ENCODE peak calls at places on chromosomes 4 and X, in seven cellular contexts. One of them, this sample, is unnamed.

GRCh38 chr4:61202638-61203495 is 2.7 kb downstream of the ADGRL3 start:
- DNase-seq in trophoblast cell: peak
- DNase-seq in H9: peak
- DNase-seq in neuronal stem cell: peak
- DNase-seq in H1: no peak
- DNase-seq in IMR-90: no peak
- DNase-seq in mesendoderm: peak
- DNase-seq in this sample: peak

GRCh38 chrX:10483191-10483808 is 137.1 kb downstream of the MID1 start:
- DNase-seq in IMR-90: no peak
- DNase-seq in H1: no peak
- DNase-seq in mesendoderm: no peak
- DNase-seq in trophoblast cell: peak
- DNase-seq in neuronal stem cell: no peak
- DNase-seq in H9: no peak
- DNase-seq in this sample: no peak

GRCh38 chr4:119493419-119493818 is 135.2 kb downstream of the PDE5A start:
- DNase-seq in IMR-90: no peak
- DNase-seq in trophoblast cell: peak
- DNase-seq in mesendoderm: no peak
- DNase-seq in neuronal stem cell: no peak
- DNase-seq in H9: no peak
- DNase-seq in H1: no peak
- DNase-seq in this sample: no peak

GRCh38 chrX:115894087-115894486 is 276.5 kb upstream of the AGTR2 start:
- DNase-seq in trophoblast cell: peak
- DNase-seq in H1: no peak
- DNase-seq in H9: peak
- DNase-seq in neuronal stem cell: no peak
- DNase-seq in IMR-90: peak
- DNase-seq in mesendoderm: peak
- DNase-seq in this sample: no peak

GRCh38 chrX:145552643-145553042 is 265.0 kb upstream of the SLITRK2 start:
- DNase-seq in neuronal stem cell: no peak
- DNase-seq in H9: no peak
- DNase-seq in mesendoderm: no peak
- DNase-seq in H1: no peak
- DNase-seq in trophoblast cell: no peak
- DNase-seq in IMR-90: no peak
- DNase-seq in this sample: no peak

GRCh38 chr4:14223461-14223860 is 595.9 kb upstream of the BOD1L1 start:
- DNase-seq in H9: no peak
- DNase-seq in H1: no peak
- DNase-seq in trophoblast cell: no peak
- DNase-seq in IMR-90: no peak
- DNase-seq in neuronal stem cell: no peak
- DNase-seq in mesendoderm: no peak
- DNase-seq in this sample: no peak

GRCh38 chrX:104136241-104137019 is 20.4 kb downstream of the SLC25A53 start:
- DNase-seq in neuronal stem cell: peak
- DNase-seq in H1: no peak
- DNase-seq in mesendoderm: peak
- DNase-seq in H9: peak
- DNase-seq in IMR-90: peak
- DNase-seq in trophoblast cell: peak
- DNase-seq in this sample: peak

GRCh38 chr4:75180790-75181776 is 248.2 kb downstream of the PARM1 start:
- DNase-seq in trophoblast cell: peak
- DNase-seq in neuronal stem cell: no peak
- DNase-seq in H1: no peak
- DNase-seq in mesendoderm: peak
- DNase-seq in H9: peak
- DNase-seq in IMR-90: no peak
- DNase-seq in this sample: peak

GRCh38 chr4:47852121-47852520 is 14.3 kb upstream of the CORIN start:
- DNase-seq in trophoblast cell: peak
- DNase-seq in IMR-90: peak
- DNase-seq in H1: no peak
- DNase-seq in mesendoderm: no peak
- DNase-seq in H9: no peak
- DNase-seq in neuronal stem cell: no peak
- DNase-seq in this sample: peak

GRCh38 chr4:98374643-98375042 is 113.5 kb downstream of the RAP1GDS1 start:
- DNase-seq in IMR-90: peak
- DNase-seq in trophoblast cell: no peak
- DNase-seq in neuronal stem cell: no peak
- DNase-seq in H9: no peak
- DNase-seq in mesendoderm: no peak
- DNase-seq in H1: no peak
- DNase-seq in this sample: no peak

GRCh38 chr4:156677136-156677535 is 294.5 kb downstream of the PDGFC start:
- DNase-seq in trophoblast cell: peak
- DNase-seq in mesendoderm: peak
- DNase-seq in H1: peak
- DNase-seq in IMR-90: no peak
- DNase-seq in neuronal stem cell: peak
- DNase-seq in H9: no peak
- DNase-seq in this sample: peak

GRCh38 chr4:76987685-76988084 is 38.1 kb downstream of the SEPTIN11 start:
- DNase-seq in mesendoderm: no peak
- DNase-seq in trophoblast cell: no peak
- DNase-seq in H1: no peak
- DNase-seq in H9: no peak
- DNase-seq in IMR-90: no peak
- DNase-seq in neuronal stem cell: no peak
- DNase-seq in this sample: no peak

GRCh38 chrX:54540289-54540688 is 10.3 kb downstream of the GNL3L start:
- DNase-seq in trophoblast cell: peak
- DNase-seq in neuronal stem cell: no peak
- DNase-seq in IMR-90: peak
- DNase-seq in H9: no peak
- DNase-seq in H1: no peak
- DNase-seq in mesendoderm: peak
- DNase-seq in this sample: peak

GRCh38 chrX:49960061-49960460 is 37.7 kb downstream of the CLCN5 start:
- DNase-seq in neuronal stem cell: no peak
- DNase-seq in trophoblast cell: no peak
- DNase-seq in IMR-90: no peak
- DNase-seq in H9: no peak
- DNase-seq in mesendoderm: peak
- DNase-seq in H1: no peak
- DNase-seq in this sample: no peak

GRCh38 chrX:42996861-42997260 is 218.9 kb upstream of the PPP1R2C start:
- DNase-seq in IMR-90: no peak
- DNase-seq in H9: no peak
- DNase-seq in neuronal stem cell: no peak
- DNase-seq in trophoblast cell: no peak
- DNase-seq in H1: no peak
- DNase-seq in mesendoderm: no peak
- DNase-seq in this sample: no peak

GRCh38 chr4:76879731-76880364 is 18.1 kb downstream of the SOWAHB start:
- DNase-seq in H9: no peak
- DNase-seq in mesendoderm: no peak
- DNase-seq in trophoblast cell: no peak
- DNase-seq in IMR-90: peak
- DNase-seq in H1: no peak
- DNase-seq in neuronal stem cell: no peak
- DNase-seq in this sample: peak

GRCh38 chr4:138209094-138209493 is 33.1 kb downstream of the SLC7A11 start:
- DNase-seq in H1: no peak
- DNase-seq in neuronal stem cell: no peak
- DNase-seq in H9: no peak
- DNase-seq in mesendoderm: no peak
- DNase-seq in trophoblast cell: peak
- DNase-seq in IMR-90: no peak
- DNase-seq in this sample: no peak

GRCh38 chrX:12946838-12947544 is 27.9 kb upstream of the TMSB4X start:
- DNase-seq in IMR-90: peak
- DNase-seq in trophoblast cell: peak
- DNase-seq in neuronal stem cell: peak
- DNase-seq in H9: peak
- DNase-seq in mesendoderm: peak
- DNase-seq in H1: peak
- DNase-seq in this sample: peak

GRCh38 chr4:38128478-38129451 is 168.6 kb downstream of the PTTG2 start:
- DNase-seq in H1: peak
- DNase-seq in neuronal stem cell: no peak
- DNase-seq in mesendoderm: peak
- DNase-seq in H9: peak
- DNase-seq in trophoblast cell: no peak
- DNase-seq in IMR-90: peak
- DNase-seq in this sample: no peak

GRCh38 chr4:84726356-84726755 is 143.4 kb downstream of the CDS1 start:
- DNase-seq in H1: no peak
- DNase-seq in IMR-90: peak
- DNase-seq in H9: no peak
- DNase-seq in neuronal stem cell: no peak
- DNase-seq in trophoblast cell: no peak
- DNase-seq in mesendoderm: no peak
- DNase-seq in this sample: no peak

DNA sequence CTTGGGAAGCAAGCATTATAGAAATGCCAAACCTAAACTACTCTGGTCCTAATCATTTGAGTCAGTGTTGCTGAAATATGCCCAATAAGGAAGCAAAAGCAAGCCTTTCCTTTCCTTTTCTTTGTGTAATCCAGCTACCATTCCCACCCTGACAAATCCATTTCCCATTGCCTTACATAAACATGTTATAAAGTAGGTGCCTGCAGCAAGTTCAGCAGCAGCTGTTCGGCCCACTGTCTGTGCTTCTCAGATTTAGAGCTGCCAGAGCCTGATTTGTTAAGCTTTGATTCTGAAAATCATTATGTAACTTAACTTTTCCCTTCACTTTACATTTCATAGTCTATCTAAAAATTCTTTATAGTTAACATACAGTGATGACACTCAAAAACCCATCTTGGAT is 148.6 kb downstream of the EPHA5 start:
- DNase-seq in mesendoderm: no peak
- DNase-seq in H1: no peak
- DNase-seq in IMR-90: no peak
- DNase-seq in neuronal stem cell: no peak
- DNase-seq in trophoblast cell: no peak
- DNase-seq in H9: no peak
- DNase-seq in this sample: no peak
- H3K23ac ChIP-seq in mesendoderm: no peak
- H3K23ac ChIP-seq in H1: no peak
- H3K23ac ChIP-seq in IMR-90: no peak
- H3K23ac ChIP-seq in neuronal stem cell: no peak
- H3K23ac ChIP-seq in trophoblast cell: no peak
- H3K23ac ChIP-seq in H9: no peak
- H3K23ac ChIP-seq in this sample: no peak

GRCh38 chrX:41176263-41176662 is 91.0 kb downstream of the USP9X start:
- DNase-seq in mesendoderm: no peak
- DNase-seq in IMR-90: no peak
- DNase-seq in neuronal stem cell: no peak
- DNase-seq in trophoblast cell: no peak
- DNase-seq in H1: no peak
- DNase-seq in H9: no peak
- DNase-seq in this sample: no peak

GRCh38 chrX:41177297-41177696 is 92.1 kb downstream of the USP9X start:
- DNase-seq in H9: no peak
- DNase-seq in neuronal stem cell: no peak
- DNase-seq in IMR-90: no peak
- DNase-seq in mesendoderm: no peak
- DNase-seq in H1: no peak
- DNase-seq in trophoblast cell: no peak
- DNase-seq in this sample: no peak

GRCh38 chrX:41184312-41184711 is 99.1 kb downstream of the USP9X start:
- DNase-seq in trophoblast cell: no peak
- DNase-seq in IMR-90: no peak
- DNase-seq in H9: no peak
- DNase-seq in neuronal stem cell: no peak
- DNase-seq in H1: no peak
- DNase-seq in mesendoderm: no peak
- DNase-seq in this sample: no peak

GRCh38 chrX:41178201-41178600 is 93.0 kb downstream of the USP9X start:
- DNase-seq in IMR-90: no peak
- DNase-seq in trophoblast cell: no peak
- DNase-seq in H9: no peak
- DNase-seq in mesendoderm: no peak
- DNase-seq in neuronal stem cell: no peak
- DNase-seq in H1: no peak
- DNase-seq in this sample: no peak

GRCh38 chrX:41180194-41180902 is 95.1 kb downstream of the USP9X start:
- DNase-seq in IMR-90: peak
- DNase-seq in H1: no peak
- DNase-seq in trophoblast cell: peak
- DNase-seq in mesendoderm: peak
- DNase-seq in H9: peak
- DNase-seq in neuronal stem cell: no peak
- DNase-seq in this sample: peak
- H2BK5ac ChIP-seq in IMR-90: no peak
- H2BK5ac ChIP-seq in H1: no peak
- H2BK5ac ChIP-seq in trophoblast cell: no peak
- H2BK5ac ChIP-seq in mesendoderm: no peak
- H2BK5ac ChIP-seq in H9: no peak
- H2BK5ac ChIP-seq in neuronal stem cell: no peak
- H2BK5ac ChIP-seq in this sample: no peak

DNA sequence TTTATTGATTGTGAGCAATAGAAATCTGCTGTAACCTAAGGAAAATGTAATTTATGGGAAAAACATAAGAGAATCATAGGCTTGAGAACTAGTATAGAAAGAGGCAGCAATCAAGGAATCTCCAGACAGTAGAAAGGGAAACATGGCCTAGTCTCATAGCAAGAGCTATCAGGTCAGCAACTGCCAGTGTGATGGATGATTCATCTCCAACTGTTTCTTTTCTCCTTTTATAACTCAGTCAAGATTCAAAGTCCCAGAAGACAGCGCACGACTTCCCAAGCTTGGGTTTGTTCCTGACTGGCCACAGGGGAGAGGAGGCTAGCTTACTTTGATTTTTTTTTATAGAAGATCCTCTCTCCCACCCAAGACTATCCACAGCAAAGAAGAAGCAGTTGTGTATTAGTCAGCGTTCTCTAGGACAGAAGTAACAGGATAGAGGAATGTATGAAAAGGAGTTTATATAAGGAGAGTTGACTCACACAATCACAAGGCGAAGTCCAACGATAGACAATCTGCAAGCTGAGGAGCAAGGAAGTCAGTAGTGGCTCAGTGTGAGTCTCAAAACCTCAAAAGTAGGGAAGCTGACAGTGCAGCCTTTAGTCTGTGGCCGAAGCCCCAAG is 181.5 kb downstream of the GC start:
- DNase-seq in H1: no peak
- DNase-seq in mesendoderm: no peak
- DNase-seq in H9: no peak
- DNase-seq in IMR-90: peak
- DNase-seq in trophoblast cell: peak
- DNase-seq in neuronal stem cell: no peak
- DNase-seq in this sample: peak
- H2BK120ac ChIP-seq in H1: no peak
- H2BK120ac ChIP-seq in mesendoderm: no peak
- H2BK120ac ChIP-seq in H9: no peak
- H2BK120ac ChIP-seq in IMR-90: no peak
- H2BK120ac ChIP-seq in trophoblast cell: no peak
- H2BK120ac ChIP-seq in neuronal stem cell: no peak
- H2BK120ac ChIP-seq in this sample: peak

DNA sequence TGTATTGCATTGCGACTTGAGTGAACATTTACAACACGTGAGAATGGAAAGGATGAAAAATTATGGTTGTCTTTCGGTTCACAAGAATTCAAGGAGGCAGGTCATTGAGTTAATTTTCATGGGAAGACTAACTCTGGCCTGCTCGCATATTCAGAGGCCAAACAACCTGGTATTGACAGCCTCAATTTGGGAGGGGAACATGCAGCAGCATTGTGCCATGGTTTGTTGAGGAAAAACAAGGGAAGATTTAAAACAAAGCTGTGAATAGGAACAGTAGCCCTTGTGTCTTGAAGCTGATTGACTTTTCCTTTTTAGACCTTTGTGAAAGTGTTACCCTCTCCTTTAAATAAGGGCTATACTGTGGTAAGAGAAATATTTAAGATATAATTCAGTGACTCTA is 31.9 kb downstream of the FAT4 start:
- DNase-seq in H9: no peak
- DNase-seq in trophoblast cell: no peak
- DNase-seq in IMR-90: no peak
- DNase-seq in mesendoderm: no peak
- DNase-seq in neuronal stem cell: peak
- DNase-seq in H1: no peak
- DNase-seq in this sample: no peak
- H3K23ac ChIP-seq in H9: no peak
- H3K23ac ChIP-seq in trophoblast cell: no peak
- H3K23ac ChIP-seq in IMR-90: no peak
- H3K23ac ChIP-seq in mesendoderm: no peak
- H3K23ac ChIP-seq in neuronal stem cell: no peak
- H3K23ac ChIP-seq in H1: no peak
- H3K23ac ChIP-seq in this sample: no peak

This sample was measured in mesenchymal stem cell.